ENCODE peak calls at places on chromosomes 1 and 21, in seven cellular contexts. F is hepatocyte, X is mammary epithelial cell, A is HCT116, T is GM23248, N is GM23338, E is fibroblast of lung. C is an unnamed sample. For H3K4me1, the result is how much of the 10 kb centered on the place peaks cover.

GRCh38 chr1:151621351-151621750 is 9.5 kb downstream of the SNX27 start:
- DNase-seq in A (no peak), F (peak), X (no peak), N (no peak), T (no peak), E (no peak), C (no peak)

GRCh38 chr21:45642122-45642813 is 1.3 kb upstream of the PCBP3 start:
- DNase-seq in T (peak), F (peak), N (peak), E (peak), X (no peak), A (no peak), C (no peak)

GRCh38 chr1:189597083-189597482 is 880.6 kb downstream of the BRINP3 start:
- DNase-seq in N (no peak), X (no peak), F (no peak), T (no peak), E (no peak), A (no peak), C (no peak)

GRCh38 chr1:183126528-183126927 is 59.5 kb upstream of the LAMC2 start:
- DNase-seq in F (no peak), E (peak), N (no peak), T (peak), A (no peak), X (no peak), C (no peak)

GRCh38 chr1:45331436-45332345 is 5.0 kb downstream of the HPDL start:
- DNase-seq in A (no peak), N (no peak), E (no peak), F (no peak), X (no peak), T (no peak), C (no peak)

GRCh38 chr1:206039046-206039929 is 13.7 kb upstream of the RHEX start:
- DNase-seq in X (no peak), F (no peak), E (no peak), N (peak), T (no peak), A (no peak), C (no peak)

GRCh38 chr21:37342046-37342632 is 24.4 kb upstream of the DYRK1A start:
- DNase-seq in X (no peak), T (peak), N (no peak), F (no peak), A (no peak), E (no peak), C (no peak)

GRCh38 chr1:100448371-100448770 is 89.6 kb upstream of the GPR88 start:
- DNase-seq in X (no peak), N (no peak), E (no peak), F (no peak), T (no peak), A (no peak), C (no peak)

GRCh38 chr1:28773105-28773504 is 36.4 kb downstream of the YTHDF2 start:
- DNase-seq in N (no peak), F (no peak), E (no peak), T (no peak), A (no peak), X (no peak), C (no peak)

GRCh38 chr1:110083453-110084225 is 13.2 kb upstream of the ALX3 start:
- DNase-seq in N (peak), E (peak), F (no peak), X (no peak), A (no peak), T (peak), C (no peak)

GRCh38 chr1:6450943-6451373 is 15.0 kb downstream of the TNFRSF25 start:
- DNase-seq in T (no peak), A (no peak), F (peak), E (no peak), N (no peak), X (no peak), C (no peak)

DNA sequence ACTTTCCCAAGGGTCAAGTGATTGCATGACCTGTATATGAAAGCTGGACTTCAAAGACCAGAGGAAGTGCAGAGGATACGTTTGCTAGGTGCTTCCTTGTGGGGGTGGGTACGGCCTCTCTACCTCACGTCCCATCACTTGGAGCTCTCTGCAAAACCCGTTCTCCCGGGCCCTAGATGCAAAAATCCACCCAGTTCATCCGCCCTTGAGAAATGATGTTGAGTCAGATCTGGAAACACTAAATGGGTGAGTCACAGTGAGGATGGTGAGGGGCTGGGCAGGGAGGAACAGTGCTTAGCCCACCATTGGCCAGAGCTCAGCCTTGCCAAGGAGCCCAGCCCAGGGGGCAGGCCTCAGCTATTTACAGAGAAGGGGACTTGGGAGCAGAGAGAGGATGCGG is 14.5 kb downstream of the ARHGEF10L start:
- DNase-seq in A (peak), F (peak), N (no peak), E (peak), T (peak), X (peak), C (no peak)
- H3K4me1 ChIP-seq in A (half or more), F (under half), N (half or more), E (under half), T (under half), X (under half), C (under half)

DNA sequence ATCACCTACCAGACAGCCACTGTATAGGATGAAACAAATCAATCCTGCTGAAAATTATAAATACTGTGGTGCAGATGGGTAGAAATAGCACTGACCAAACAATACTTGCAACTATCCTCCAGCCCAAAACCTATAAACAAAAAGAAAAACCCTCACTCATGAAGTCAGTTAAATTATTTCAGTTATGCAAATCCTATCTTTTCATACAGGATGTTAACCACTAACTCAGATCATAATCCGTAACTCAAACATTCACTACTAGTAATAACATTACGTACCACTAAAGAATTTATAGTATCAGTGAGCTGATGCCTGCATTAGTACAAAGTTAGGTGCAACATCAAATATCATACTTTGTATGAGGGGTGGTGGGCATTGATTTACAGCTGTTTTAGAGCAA is 2.6 kb downstream of the NDC1 start:
- DNase-seq in E (no peak), T (no peak), X (no peak), F (no peak), N (no peak), A (no peak), C (no peak)
- TF ChIP-seq EZH2 in E (no peak), T (no peak), X (no peak), F (no peak), N (no peak), A (no peak), C (no peak)

GRCh38 chr1:87330954-87331318 is 2.3 kb downstream of the LMO4 start:
- DNase-seq in T (peak), E (no peak), A (no peak), X (no peak), F (no peak), N (no peak), C (no peak)
- H3K4me1 ChIP-seq in T (under half), E (under half), A (half or more), X (under half), F (under half), N (under half), C (under half)

GRCh38 chr1:2948001-2948750 is 73.1 kb upstream of the ACTRT2 start:
- DNase-seq in E (no peak), X (no peak), N (no peak), F (no peak), A (no peak), T (no peak), C (no peak)
- TF ChIP-seq EZH2 in E (no peak), X (no peak), N (no peak), F (no peak), A (no peak), T (no peak), C (no peak)

C was measured in DND-41.